ENCODE peak calls at places on chromosomes 13 and 19, in five cellular contexts. G is GM23248, F is choroid plexus epithelial cell, I is K562, U is trophoblast cell. D is an unnamed sample.

GRCh38 chr13:50901701-50902100 is 7.9 kb upstream of the RNASEH2B start:
- DNase-seq in G (no peak), F (no peak), U (no peak), I (no peak), D (no peak)

GRCh38 chr13:113846639-113847318 is 17.1 kb downstream of the GAS6 start:
- DNase-seq in F (no peak), I (no peak), U (no peak), G (no peak), D (no peak)

GRCh38 chr13:93621966-93622365 is 395.4 kb downstream of the GPC6 start:
- DNase-seq in U (no peak), I (no peak), F (no peak), G (no peak), D (no peak)

GRCh38 chr19:13207237-13208130 is 57.3 kb downstream of the IER2 start:
- DNase-seq in F (no peak), G (peak; percentile 60), U (no peak), I (no peak), D (no peak)

GRCh38 chr19:40933025-40933424 is 51.0 kb upstream of the CYP2A7 start:
- DNase-seq in G (no peak), F (no peak), I (peak; percentile 19), U (peak; percentile 94), D (peak; percentile 66)

GRCh38 chr13:49292742-49293498 is 45.2 kb downstream of the CDADC1 start:
- DNase-seq in F (peak; percentile 91), U (no peak), I (peak; percentile 26), G (peak; percentile 7), D (no peak)

GRCh38 chr13:49643003-49643651 is 14.8 kb downstream of the ARL11 start:
- DNase-seq in F (no peak), G (no peak), I (no peak), U (no peak), D (no peak)

GRCh38 chr13:106917673-106918652 is 350.0 kb upstream of the ARGLU1 start:
- DNase-seq in I (peak; percentile 49), F (peak; percentile 81), G (peak; percentile 78), U (peak; percentile 85), D (peak; percentile 61)

GRCh38 chr13:94999871-95000270 is 287.5 kb upstream of the SOX21 start:
- DNase-seq in F (no peak), G (no peak), U (no peak), I (no peak), D (peak; percentile 40)

GRCh38 chr19:55372316-55373081 is 2.2 kb upstream of the IL11 start:
- DNase-seq in F (no peak), I (no peak), U (no peak), G (peak; percentile 62), D (peak; percentile 57)

GRCh38 chr19:3693030-3693925 is 7.0 kb downstream of the PIP5K1C start:
- DNase-seq in G (no peak), U (no peak), I (no peak), F (no peak), D (no peak)

GRCh38 chr13:55517312-55517711 is 1623.4 kb upstream of the PRR20A start:
- DNase-seq in I (no peak), F (no peak), G (no peak), U (peak; percentile 0), D (no peak)

GRCh38 chr19:16067205-16067938 is 8.9 kb upstream of the TPM4 start:
- DNase-seq in G (peak; percentile 95), U (no peak), F (peak; percentile 85), I (no peak), D (peak; percentile 81)

GRCh38 chr19:33470040-33470330 is 51.6 kb downstream of the PEPD start:
- DNase-seq in I (no peak), F (no peak), G (no peak), U (no peak), D (no peak)

GRCh38 chr13:42876810-42877550 is 95.6 kb downstream of the FAM216B start:
- DNase-seq in F (peak; percentile 72), U (peak; percentile 63), I (no peak), G (peak; percentile 85), D (peak; percentile 68)

GRCh38 chr13:76634431-76635191 is 251.6 kb downstream of the KCTD12 start:
- DNase-seq in F (no peak), I (no peak), U (no peak), G (no peak), D (no peak)

GRCh38 chr13:44692173-44692713 is 116.1 kb upstream of the TSC22D1 start:
- DNase-seq in I (peak; percentile 9), F (peak; percentile 48), G (no peak), U (no peak), D (peak; percentile 33)

GRCh38 chr19:47411101-47411500 is 8.2 kb downstream of the MEIS3 start:
- DNase-seq in U (peak; percentile 75), F (no peak), G (no peak), I (no peak), D (no peak)

GRCh38 chr19:53156888-53157287 is 2.0 kb downstream of the ZNF347 start:
- DNase-seq in U (no peak), I (no peak), G (no peak), F (no peak), D (no peak)

GRCh38 chr13:24709186-24709913 is 29.1 kb downstream of the ATP12A start:
- DNase-seq in I (no peak), G (no peak), F (no peak), U (no peak), D (no peak)

GRCh38 chr13:110826861-110827672 is 87.8 kb downstream of the ANKRD10 start:
- DNase-seq in I (no peak), F (no peak), G (no peak), U (no peak), D (no peak)

GRCh38 chr13:113862191-113862765 is 1.6 kb downstream of the GAS6 start:
- DNase-seq in G (no peak), F (no peak), I (no peak), U (no peak), D (no peak)

GRCh38 chr13:50700664-50701266 is 142.7 kb downstream of the DLEU7 start:
- DNase-seq in I (no peak), F (no peak), G (no peak), U (no peak), D (no peak)

GRCh38 chr13:36190771-36191170 is 23.6 kb downstream of the SOHLH2 start:
- DNase-seq in I (no peak), G (no peak), F (peak; percentile 14), U (peak; percentile 55), D (no peak)

GRCh38 chr13:73945871-73946270 is 188.3 kb downstream of the KLF12 start:
- DNase-seq in F (no peak), U (no peak), G (peak; percentile 61), I (no peak), D (no peak)
- H3K4me3 ChIP-seq in F (no peak overlapping the region), U (no peak overlapping the region), G (no peak overlapping the region), I (no peak overlapping the region), D (no peak overlapping the region)

DNA sequence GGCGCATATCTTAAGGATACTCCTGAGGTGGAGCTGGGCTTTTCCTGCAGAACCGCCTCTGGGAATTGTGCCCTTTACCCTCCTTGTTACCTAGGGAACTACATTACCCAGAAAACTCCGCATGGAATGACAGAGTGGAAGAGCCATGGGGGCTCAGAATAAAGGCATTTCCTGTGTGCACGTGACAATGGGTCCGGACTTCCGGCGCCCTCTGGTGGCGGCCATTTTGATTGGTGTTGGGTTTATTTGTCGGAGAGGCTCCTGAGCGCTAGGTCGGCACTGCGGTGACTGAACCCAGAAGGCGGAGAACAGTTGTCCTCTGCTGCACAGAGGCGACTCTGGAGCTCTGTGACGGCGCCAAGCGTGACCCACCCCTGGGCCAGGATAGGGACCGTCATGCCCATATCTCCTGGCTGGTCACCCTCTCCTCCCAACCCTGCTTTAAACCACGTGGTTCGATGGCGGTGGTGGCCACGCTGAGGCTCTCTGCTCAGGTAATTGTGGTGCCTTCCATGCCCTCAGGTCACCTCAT is at the start of gene ZNF587B:
- DNase-seq in U (peak; percentile 99), I (peak; percentile 27), F (peak; percentile 84), G (peak; percentile 64), D (peak; percentile 49)
- H3K4me3 ChIP-seq in U (peak within 1 kb of the TSS; percentile 81), I (no peak within 1 kb of the TSS), F (peak within 1 kb of the TSS; percentile 79), G (peak within 1 kb of the TSS; percentile 64), D (no peak within 1 kb of the TSS)

DNA sequence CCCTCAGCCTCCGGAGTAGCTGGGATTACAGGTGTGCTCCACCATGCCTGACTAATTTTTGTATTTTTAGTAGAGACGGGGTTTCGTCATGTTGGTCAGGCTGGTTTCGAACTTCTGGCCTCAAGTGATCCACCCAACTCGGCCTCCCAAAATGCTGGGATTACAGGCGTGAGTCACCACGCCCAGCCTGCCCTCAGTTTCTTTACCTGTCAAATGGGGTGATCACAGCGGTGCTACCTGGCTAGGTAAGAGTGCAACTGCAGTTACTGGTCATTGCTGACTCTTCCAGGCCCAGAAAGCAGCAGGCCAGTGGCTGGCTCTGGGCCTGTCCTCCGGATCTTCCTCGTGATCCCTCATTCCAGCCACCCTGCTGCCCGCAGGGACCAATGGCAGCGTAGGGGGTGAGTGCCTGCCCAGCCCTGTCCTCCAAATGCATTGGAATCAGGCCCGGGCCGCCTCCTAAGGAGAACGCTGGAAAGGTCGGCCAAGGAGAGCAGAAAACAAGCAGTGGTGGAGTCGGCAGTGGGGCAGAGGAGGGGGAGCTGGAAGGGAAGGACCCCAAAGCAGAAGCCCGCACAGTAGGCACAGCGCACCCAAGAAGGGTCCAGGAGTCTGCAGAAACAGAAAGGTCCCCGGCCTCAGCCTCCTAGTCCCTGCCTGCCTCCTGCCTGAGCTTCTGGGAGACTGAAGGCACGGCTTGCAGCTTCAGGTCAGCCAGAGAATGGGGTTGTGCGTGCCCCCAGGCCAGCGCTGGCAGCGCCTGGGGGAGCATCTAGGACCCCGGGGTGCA is 1.8 kb upstream of the SLC27A1 start:
- DNase-seq in F (peak; percentile 26), I (no peak), G (peak; percentile 55), U (no peak), D (no peak)
- H3K4me3 ChIP-seq in F (peak overlapping the region; percentile 78), I (peak overlapping the region; percentile 76), G (peak overlapping the region; percentile 72), U (no peak overlapping the region), D (peak overlapping the region; percentile 91)

DNA sequence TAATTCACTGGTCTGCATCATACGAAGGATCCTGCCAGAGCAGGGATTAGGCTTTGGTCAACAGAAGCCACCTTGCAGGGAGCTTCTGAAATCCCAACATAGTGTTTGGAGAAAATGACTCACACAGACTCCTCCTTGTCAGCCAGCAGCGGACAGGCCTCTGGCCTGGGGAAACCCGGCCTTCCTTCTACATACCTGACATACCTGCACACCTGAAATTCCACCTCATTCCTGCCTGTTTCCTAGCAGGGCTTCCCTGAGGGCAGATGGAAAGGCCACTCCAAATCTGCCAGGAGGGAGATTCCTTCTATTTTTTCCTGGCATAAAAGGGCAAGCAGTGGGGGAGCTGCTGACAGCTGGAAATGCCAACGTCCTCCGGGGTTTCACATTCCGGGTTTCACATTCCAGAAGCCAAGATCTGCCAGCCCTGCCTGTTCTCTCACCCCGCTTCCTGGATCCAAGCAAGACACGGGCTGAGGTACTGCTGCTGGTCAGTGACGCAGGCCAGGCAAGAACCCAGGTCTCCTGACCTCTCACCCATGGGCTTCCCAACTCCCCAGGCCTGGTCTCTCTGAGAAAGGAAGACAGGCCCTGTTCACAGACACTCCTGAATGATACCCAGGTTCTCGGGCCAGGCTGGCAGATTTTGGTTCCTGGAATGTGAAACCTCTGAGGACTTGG is 18.2 kb upstream of the IGFL1 start:
- DNase-seq in F (no peak), G (peak; percentile 24), I (no peak), U (peak; percentile 96), D (peak; percentile 91)
- H3K4me3 ChIP-seq in F (no peak overlapping the region), G (no peak overlapping the region), I (no peak overlapping the region), U (no peak overlapping the region), D (no peak overlapping the region)

DNA sequence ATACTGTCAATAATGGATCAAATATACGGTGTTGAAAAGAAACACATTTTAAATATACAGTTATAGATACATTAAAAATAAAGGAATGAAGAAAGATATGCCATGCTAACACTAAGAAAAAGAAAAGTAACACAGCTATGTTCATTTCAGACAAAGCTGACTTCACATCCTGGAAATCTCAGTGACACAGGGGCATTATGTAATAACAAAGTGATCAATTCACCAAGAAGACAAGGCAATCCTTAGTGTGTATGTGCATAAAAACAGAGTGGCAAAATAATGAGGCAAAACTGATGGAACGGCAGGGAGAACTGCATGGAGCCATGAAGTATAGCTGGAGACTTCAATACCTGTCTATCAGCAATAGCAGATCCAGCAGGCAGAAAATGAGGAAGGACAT is 13.1 kb downstream of the ZNF14 start:
- DNase-seq in U (no peak), G (no peak), I (no peak), F (no peak), D (no peak)
- H3K4me3 ChIP-seq in U (no peak overlapping the region), G (no peak overlapping the region), I (no peak overlapping the region), F (no peak overlapping the region), D (no peak overlapping the region)

D was measured in PC-3.